ENCODE peak calls at places on chromosomes 6 and 20, in five cellular contexts. L is tibial artery, Y is psoas muscle, C is breast epithelium, F is endothelial cell of umbilical vein. I is an unnamed sample.

GRCh38 chr6:167210375-167211295 is 52.9 kb upstream of the GPR31 start:
- DNase-seq in L (no peak), Y (no peak), C (no peak), F (no peak), I (no peak)

GRCh38 chr6:17867880-17868279 is 119.6 kb downstream of the KIF13A start:
- DNase-seq in L (no peak), Y (no peak), C (no peak), F (peak; percentile 64), I (no peak)

GRCh38 chr20:2693286-2693995 is 861 bp downstream of the EBF4 start:
- DNase-seq in L (peak; percentile 66), Y (peak; percentile 37), C (no peak), F (peak; percentile 5), I (peak; percentile 44)

GRCh38 chr6:135576055-135576454 is 78.5 kb upstream of the AHI1 start:
- DNase-seq in L (no peak), Y (no peak), C (no peak), F (no peak), I (no peak)

GRCh38 chr20:63122626-63123025 is 93.3 kb downstream of the YTHDF1 start:
- DNase-seq in L (peak; percentile 25), Y (no peak), C (no peak), F (no peak), I (no peak)

GRCh38 chr6:154247119-154247814 is 109.3 kb downstream of the IPCEF1 start:
- DNase-seq in L (no peak), Y (no peak), C (no peak), F (peak; percentile 44), I (no peak)

GRCh38 chr6:118335325-118335724 is 212.8 kb upstream of the PLN start:
- DNase-seq in L (no peak), Y (no peak), C (no peak), F (no peak), I (no peak)

GRCh38 chr6:109772961-109773431 is 81.9 kb downstream of the FIG4 start:
- DNase-seq in L (no peak), Y (no peak), C (peak; percentile 21), F (no peak), I (peak; percentile 64)

GRCh38 chr6:7041511-7042026 is 66.2 kb upstream of the RREB1 start:
- DNase-seq in L (no peak), Y (no peak), C (no peak), F (no peak), I (no peak)

GRCh38 chr20:57996936-57997629 is 231.4 kb downstream of the ANKRD60 start:
- DNase-seq in L (no peak), Y (no peak), C (no peak), F (peak; percentile 8), I (no peak)

GRCh38 chr20:17014217-17014616 is 212.6 kb upstream of the PCSK2 start:
- DNase-seq in L (no peak), Y (no peak), C (no peak), F (no peak), I (no peak)

GRCh38 chr6:167079853-167080297 is 43.0 kb upstream of the CCR6 start:
- DNase-seq in L (no peak), Y (no peak), C (no peak), F (no peak), I (no peak)

GRCh38 chr20:9458075-9458818 is 56.1 kb upstream of the LAMP5 start:
- DNase-seq in L (no peak), Y (no peak), C (no peak), F (no peak), I (no peak)

GRCh38 chr6:81938014-81938761 is 185.7 kb upstream of the TENT5A start:
- DNase-seq in L (no peak), Y (no peak), C (no peak), F (peak; percentile 76), I (no peak)

GRCh38 chr6:161486903-161487531 is 213.2 kb upstream of the AGPAT4 start:
- DNase-seq in L (no peak), Y (no peak), C (no peak), F (no peak), I (no peak)

GRCh38 chr20:2128542-2128941 is 26.9 kb downstream of the STK35 start:
- DNase-seq in L (no peak), Y (no peak), C (no peak), F (no peak), I (no peak)

GRCh38 chr6:157323114-157323923 is at the start of gene TMEM242:
- DNase-seq in L (peak; percentile 93), Y (peak; percentile 92), C (peak; percentile 80), F (peak; percentile 98), I (peak; percentile 92)

GRCh38 chr20:25103526-25103925 is 21.6 kb upstream of the VSX1 start:
- DNase-seq in L (no peak), Y (no peak), C (no peak), F (no peak), I (no peak)

GRCh38 chr6:22826961-22827360 is 257.6 kb downstream of the HDGFL1 start:
- DNase-seq in L (no peak), Y (no peak), C (no peak), F (peak; percentile 84), I (no peak)

GRCh38 chr6:34806738-34807453 is 15.0 kb downstream of the BLTP3A start:
- DNase-seq in L (no peak), Y (no peak), C (no peak), F (no peak), I (no peak)

GRCh38 chr6:99822741-99823512 is 171.1 kb downstream of the MCHR2 start:
- DNase-seq in L (no peak), Y (no peak), C (no peak), F (peak; percentile 49), I (no peak)

GRCh38 chr20:11777861-11778570 is 139.7 kb upstream of the BTBD3 start:
- DNase-seq in L (no peak), Y (no peak), C (no peak), F (peak; percentile 79), I (no peak)

GRCh38 chr6:139037490-139037889 is 8.9 kb downstream of the ABRACL start:
- DNase-seq in L (no peak), Y (no peak), C (no peak), F (peak; percentile 63), I (no peak)

GRCh38 chr6:156427345-156427744 is 349.8 kb upstream of the ARID1B start:
- DNase-seq in L (peak; percentile 89), Y (peak; percentile 43), C (no peak), F (peak; percentile 80), I (peak; percentile 43)

GRCh38 chr6:164214066-164214465 is 799.5 kb downstream of the QKI start:
- DNase-seq in L (no peak), Y (no peak), C (no peak), F (no peak), I (no peak)

GRCh38 chr6:22980446-22980845 is 411.1 kb downstream of the HDGFL1 start:
- DNase-seq in L (no peak), Y (no peak), C (no peak), F (no peak), I (no peak)

GRCh38 chr6:143000771-143001170 is 55.8 kb upstream of the HIVEP2 start:
- DNase-seq in L (no peak), Y (no peak), C (no peak), F (no peak), I (no peak)

GRCh38 chr6:14320342-14320741 is 202.8 kb downstream of the CD83 start:
- DNase-seq in L (no peak), Y (no peak), C (no peak), F (no peak), I (no peak)
- H3K27ac ChIP-seq in L (no peak overlapping the region), Y (no peak overlapping the region), C (no peak overlapping the region), F (no peak overlapping the region), I (no peak overlapping the region)

GRCh38 chr6:30683980-30684338 is 2.5 kb downstream of the PPP1R18 start:
- DNase-seq in L (no peak), Y (no peak), C (no peak), F (peak; percentile 20), I (no peak)
- H3K4me3 ChIP-seq in L (peak overlapping the region; percentile 90), Y (peak overlapping the region; percentile 85), C (peak overlapping the region; percentile 82), F (peak overlapping the region; percentile 93), I (peak overlapping the region; percentile 83)

GRCh38 chr6:111844921-111845320 is 28.3 kb downstream of the FYN start:
- DNase-seq in L (no peak), Y (no peak), C (no peak), F (peak; percentile 15), I (no peak)

GRCh38 chr6:111843347-111844147 is 29.7 kb downstream of the FYN start:
- DNase-seq in L (no peak), Y (no peak), C (no peak), F (no peak), I (no peak)

GRCh38 chr6:111842891-111843290 is 30.4 kb downstream of the FYN start:
- DNase-seq in L (no peak), Y (no peak), C (no peak), F (no peak), I (no peak)

GRCh38 chr6:111845441-111845871 is 27.8 kb downstream of the FYN start:
- DNase-seq in L (no peak), Y (no peak), C (no peak), F (peak; percentile 48), I (no peak)

GRCh38 chr6:111844376-111844775 is 28.9 kb downstream of the FYN start:
- DNase-seq in L (no peak), Y (no peak), C (no peak), F (no peak), I (no peak)
- H3K4me1 ChIP-seq in L (no peaks in the 10 kb centered on the region), Y (peaks cover 4% of the 10 kb centered on the region), C (no peaks in the 10 kb centered on the region), F (peaks cover 20% of the 10 kb centered on the region), I (peaks cover 97% of the 10 kb centered on the region)

DNA sequence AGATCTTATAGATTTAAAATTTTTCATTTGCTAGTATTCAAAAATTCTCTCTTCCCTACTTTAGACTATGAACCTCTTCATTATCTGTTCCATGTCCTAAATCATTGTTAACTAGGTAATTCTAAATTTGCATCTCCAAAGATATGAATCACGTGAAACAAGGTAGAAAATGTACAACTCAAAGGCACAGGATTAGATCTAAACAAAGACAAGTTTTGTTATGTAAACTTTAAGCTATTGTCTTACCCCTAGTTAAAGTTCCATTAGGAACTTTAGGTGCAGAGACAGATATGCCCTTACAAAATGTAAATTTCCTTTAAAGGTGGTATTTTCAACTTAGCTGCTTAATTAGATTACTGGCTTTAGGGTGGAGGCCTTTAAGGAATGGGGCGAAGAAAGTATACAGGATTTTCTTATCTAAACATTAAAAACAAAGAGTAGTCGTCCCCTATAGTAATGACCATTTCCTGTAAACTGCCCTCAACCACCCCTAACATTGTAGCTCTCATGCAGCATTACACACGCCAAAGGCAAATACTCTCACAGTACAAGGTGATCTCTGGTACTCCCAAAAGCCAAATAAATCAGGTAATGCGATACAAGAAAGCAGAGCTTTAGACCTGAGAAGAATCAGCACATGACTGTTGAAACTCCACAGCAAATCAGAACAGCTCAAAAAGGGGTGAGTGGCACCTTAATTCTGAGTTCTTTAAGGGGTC is 57.4 kb upstream of the MRAP2 start:
- DNase-seq in L (no peak), Y (no peak), C (no peak), F (peak; percentile 50), I (no peak)
- H3K27ac ChIP-seq in L (no peak overlapping the region), Y (no peak overlapping the region), C (no peak overlapping the region), F (no peak overlapping the region), I (no peak overlapping the region)

DNA sequence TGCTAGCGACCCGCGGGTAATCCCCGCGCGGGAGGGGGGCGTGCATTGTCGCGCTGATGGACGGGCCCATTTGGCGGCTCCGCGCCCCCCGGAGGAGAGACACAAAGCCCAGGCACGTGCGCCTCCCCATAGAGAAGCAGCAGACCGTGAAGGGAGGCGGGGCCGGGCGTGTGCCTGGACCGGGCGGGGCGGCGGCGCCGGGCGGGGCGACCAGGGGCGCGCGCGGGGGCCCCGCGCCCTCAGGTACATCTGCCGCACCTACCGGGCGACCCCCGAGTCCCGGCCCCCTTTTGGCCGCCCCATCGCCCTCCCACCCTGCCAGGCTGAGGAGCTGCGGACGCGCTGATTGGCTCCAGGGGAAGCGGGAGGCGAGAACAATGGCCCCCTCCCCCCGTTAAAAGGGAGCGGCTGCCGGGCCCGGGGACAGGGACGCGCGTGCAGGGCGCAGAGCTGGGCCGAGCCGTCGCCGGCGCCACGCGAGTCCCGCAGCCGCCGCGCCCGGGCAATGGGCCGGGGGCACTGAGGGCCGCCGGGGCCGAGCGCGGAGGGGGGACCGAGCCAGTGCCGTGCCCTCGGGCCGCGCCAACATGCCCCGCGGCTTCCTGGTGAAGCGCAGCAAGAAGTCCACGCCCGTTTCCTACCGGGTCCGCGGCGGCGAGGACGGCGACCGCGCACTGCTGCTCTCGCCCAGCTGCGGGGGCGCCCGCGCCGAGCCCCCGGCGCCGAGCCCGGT is at the start of gene INSM1:
- DNase-seq in L (no peak), Y (no peak), C (no peak), F (no peak), I (no peak)
- H3K4me3 ChIP-seq in L (peak within 1 kb of the TSS; percentile 26), Y (peak within 1 kb of the TSS; percentile 61), C (peak within 1 kb of the TSS; percentile 35), F (no peak within 1 kb of the TSS), I (peak within 1 kb of the TSS; percentile 52)

I was measured in left ventricle myocardium inferior.